ENCODE peak calls at places on chromosomes 12 and 14, in eight cellular contexts. G is Panc1, N is pancreas, M is A549, P is body of pancreas, S is cardiac muscle cell, B is suprapubic skin, W is heart right ventricle. H is an unnamed sample.

GRCh38 chr12:31119531-31120211 is 46.0 kb downstream of the DDX11 start:
- DNase-seq in G (no peak), N (no peak), M (no peak), P (no peak), S (no peak), B (no peak), W (no peak), H (no peak)

GRCh38 chr12:124667671-124668337 is 100.4 kb upstream of the NCOR2 start:
- DNase-seq in G (no peak), N (no peak), M (no peak), P (no peak), S (peak; percentile 50), B (no peak), W (no peak), H (peak; percentile 28)

GRCh38 chr12:122062832-122063690 is 15.5 kb upstream of the MLXIP start:
- DNase-seq in G (no peak), N (peak; percentile 72), M (peak; percentile 51), P (peak; percentile 78), S (peak; percentile 87), B (no peak), W (peak; percentile 41), H (peak; percentile 81)

GRCh38 chr12:53067074-53067992 is 11.9 kb downstream of the SPRYD3 start:
- DNase-seq in G (no peak), N (no peak), M (no peak), P (no peak), S (peak; percentile 18), B (peak; percentile 26), W (no peak), H (no peak)

GRCh38 chr12:102483466-102483865 is 3.1 kb upstream of the IGF1 start:
- DNase-seq in G (no peak), N (no peak), M (no peak), P (no peak), S (no peak), B (no peak), W (no peak), H (no peak)

GRCh38 chr14:36009643-36010042 is 166.9 kb downstream of the PTCSC3 start:
- DNase-seq in G (no peak), N (no peak), M (no peak), P (no peak), S (no peak), B (no peak), W (no peak), H (no peak)

GRCh38 chr14:74843653-74844052 is 32.3 kb downstream of the PROX2 start:
- DNase-seq in G (no peak), N (no peak), M (no peak), P (no peak), S (peak; percentile 69), B (no peak), W (no peak), H (no peak)

GRCh38 chr14:104893435-104894207 is 28.6 kb downstream of the CEP170B start:
- DNase-seq in G (no peak), N (peak; percentile 51), M (no peak), P (peak; percentile 66), S (no peak), B (peak; percentile 76), W (peak; percentile 8), H (peak; percentile 23)

GRCh38 chr12:109302770-109303169 is 6.3 kb downstream of the FOXN4 start:
- DNase-seq in G (no peak), N (no peak), M (no peak), P (no peak), S (no peak), B (no peak), W (no peak), H (no peak)

GRCh38 chr12:1189163-1189562 is 198.1 kb downstream of the ERC1 start:
- DNase-seq in G (no peak), N (no peak), M (no peak), P (no peak), S (no peak), B (no peak), W (no peak), H (no peak)

GRCh38 chr14:91996951-91997371 is 42.9 kb downstream of the TRIP11 start:
- DNase-seq in G (peak; percentile 15), N (no peak), M (peak; percentile 15), P (no peak), S (peak; percentile 72), B (no peak), W (no peak), H (no peak)

GRCh38 chr12:89370850-89371249 is 18.5 kb upstream of the DUSP6 start:
- DNase-seq in G (no peak), N (no peak), M (no peak), P (no peak), S (peak; percentile 79), B (no peak), W (no peak), H (no peak)

GRCh38 chr12:89376202-89376529 is 23.9 kb upstream of the DUSP6 start:
- DNase-seq in G (no peak), N (no peak), M (no peak), P (no peak), S (no peak), B (no peak), W (no peak), H (no peak)

GRCh38 chr12:89370411-89370810 is 18.1 kb upstream of the DUSP6 start:
- DNase-seq in G (no peak), N (no peak), M (no peak), P (no peak), S (no peak), B (no peak), W (no peak), H (peak; percentile 69)

GRCh38 chr12:89373772-89374572 is 21.7 kb upstream of the DUSP6 start:
- DNase-seq in G (no peak), N (no peak), M (no peak), P (peak; percentile 51), S (peak; percentile 86), B (no peak), W (peak; percentile 55), H (no peak)

DNA sequence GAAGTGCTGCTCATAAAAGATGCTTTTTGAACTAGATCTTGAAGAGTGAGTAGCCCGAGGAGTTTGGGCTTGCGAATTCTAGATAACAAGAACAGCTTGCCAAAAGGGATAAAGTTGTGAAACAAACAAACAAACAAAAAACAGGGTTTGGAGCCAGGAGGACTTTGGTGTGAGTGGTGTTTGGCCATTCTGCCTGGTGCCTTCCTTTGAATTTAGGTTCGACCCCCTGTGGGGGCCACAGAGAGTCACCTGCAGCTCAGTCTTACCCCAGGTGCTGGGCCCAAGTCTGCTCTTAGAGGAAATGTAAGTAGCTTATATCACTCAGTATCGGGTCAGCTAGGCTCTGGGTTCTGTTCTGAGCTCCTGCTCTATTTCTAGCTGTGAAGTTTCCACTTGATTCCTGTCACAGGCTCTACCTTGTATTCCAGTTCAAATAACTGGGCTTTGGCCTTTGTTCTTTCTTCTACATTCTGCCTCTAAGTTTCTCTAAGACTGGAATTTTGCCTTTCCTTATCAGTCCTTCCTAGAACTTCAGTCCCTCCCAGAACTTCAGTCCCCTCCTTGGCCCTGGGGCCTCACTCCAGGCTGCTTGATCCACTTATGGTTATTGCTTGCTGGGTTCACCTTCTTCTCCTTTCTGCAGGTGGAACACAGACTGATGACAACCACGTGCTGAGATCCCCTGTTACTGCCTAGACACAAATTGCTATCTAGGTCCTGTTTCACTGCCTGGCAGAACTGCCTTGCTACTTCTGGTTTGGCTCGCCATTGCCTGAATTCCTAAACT is 20.5 kb upstream of the DUSP6 start:
- DNase-seq in G (no peak), N (no peak), M (no peak), P (no peak), S (no peak), B (no peak), W (no peak), H (no peak)
- H3K27ac ChIP-seq in G (no peak overlapping the region), N (no peak overlapping the region), M (no peak overlapping the region), P (no peak overlapping the region), S (peak overlapping the region; percentile 74), B (no peak overlapping the region), W (peak overlapping the region; percentile 72), H (peak overlapping the region; percentile 79)

GRCh38 chr12:49060237-49061156 is at the start of gene KMT2D:
- DNase-seq in G (peak; percentile 75), N (peak; percentile 89), M (peak; percentile 95), P (peak; percentile 86), S (peak; percentile 97), B (peak; percentile 94), W (peak; percentile 93), H (peak; percentile 93)
- TF ChIP-seq CTCF in G (no peak), N (no peak), M (no peak), P (no peak), S (peak; percentile 9), B (peak; percentile 42), W (peak; percentile 31), H (peak; percentile 12)

GRCh38 chr14:54600685-54601084 is 33.8 kb downstream of the SAMD4A start:
- DNase-seq in G (no peak), N (no peak), M (no peak), P (no peak), S (peak; percentile 51), B (no peak), W (no peak), H (no peak)

GRCh38 chr14:54594531-54594930 is 27.6 kb downstream of the SAMD4A start:
- DNase-seq in G (no peak), N (no peak), M (no peak), P (no peak), S (no peak), B (no peak), W (no peak), H (no peak)

GRCh38 chr14:54593860-54594259 is 26.9 kb downstream of the SAMD4A start:
- DNase-seq in G (no peak), N (no peak), M (no peak), P (no peak), S (peak; percentile 29), B (no peak), W (no peak), H (no peak)

GRCh38 chr14:54599932-54600331 is 33.0 kb downstream of the SAMD4A start:
- DNase-seq in G (no peak), N (no peak), M (no peak), P (no peak), S (no peak), B (no peak), W (no peak), H (no peak)

GRCh38 chr14:54597795-54598443 is 31.0 kb downstream of the SAMD4A start:
- DNase-seq in G (no peak), N (no peak), M (no peak), P (no peak), S (peak; percentile 28), B (no peak), W (no peak), H (no peak)
- H3K4me1 ChIP-seq in G (no peaks in the 10 kb centered on the region), N (no peaks in the 10 kb centered on the region), M (peaks cover 28% of the 10 kb centered on the region), P (no peaks in the 10 kb centered on the region), S (peaks cover 16% of the 10 kb centered on the region), B (peaks cover 29% of the 10 kb centered on the region), W (peaks cover 50% of the 10 kb centered on the region), H (no peaks in the 10 kb centered on the region)

GRCh38 chr14:96271421-96271762 is 15.4 kb downstream of the BDKRB1 start:
- DNase-seq in G (no peak), N (no peak), M (no peak), P (no peak), S (no peak), B (no peak), W (no peak), H (no peak)

GRCh38 chr14:96272777-96273471 is 16.9 kb downstream of the BDKRB1 start:
- DNase-seq in G (no peak), N (peak; percentile 47), M (no peak), P (no peak), S (no peak), B (no peak), W (no peak), H (no peak)

GRCh38 chr14:96275182-96276112 is 19.4 kb downstream of the BDKRB1 start:
- DNase-seq in G (peak; percentile 22), N (peak; percentile 82), M (peak; percentile 76), P (peak; percentile 77), S (peak; percentile 89), B (no peak), W (peak; percentile 52), H (peak; percentile 80)

GRCh38 chr14:96274122-96274910 is 18.3 kb downstream of the BDKRB1 start:
- DNase-seq in G (no peak), N (no peak), M (no peak), P (no peak), S (peak; percentile 82), B (no peak), W (no peak), H (no peak)

GRCh38 chr14:96273629-96274028 is 17.6 kb downstream of the BDKRB1 start:
- DNase-seq in G (no peak), N (no peak), M (no peak), P (no peak), S (no peak), B (no peak), W (no peak), H (no peak)
- H3K27ac ChIP-seq in G (no peak overlapping the region), N (peak overlapping the region; percentile 51), M (peak overlapping the region; percentile 69), P (peak overlapping the region; percentile 18), S (peak overlapping the region; percentile 3), B (no peak overlapping the region), W (no peak overlapping the region), H (no peak overlapping the region)

H was measured in colonic mucosa.